ENCODE peak calls at places on chromosome 3, in ten cellular contexts. One of them, this sample, is unnamed.
A peak's percentile ranks its signal among the peaks of the same experiment; 100 is the strongest.

GRCh38 chr3:13009946-13010315 is 63.3 kb downstream of the IQSEC1 start:
- DNase-seq in breast epithelium: no peak
- DNase-seq in OCI-LY7: no peak
- DNase-seq in heart right ventricle: no peak
- DNase-seq in mammary epithelial cell: no peak
- DNase-seq in adrenal gland: no peak
- DNase-seq in suprapubic skin: no peak
- DNase-seq in body of pancreas: no peak
- DNase-seq in left ventricle myocardium inferior: no peak
- DNase-seq in tibial artery: no peak
- DNase-seq in this sample: no peak

GRCh38 chr3:125556314-125556713 is 36.3 kb upstream of the SNX4 start:
- DNase-seq in breast epithelium: no peak
- DNase-seq in suprapubic skin: no peak
- DNase-seq in heart right ventricle: no peak
- DNase-seq in left ventricle myocardium inferior: no peak
- DNase-seq in OCI-LY7: no peak
- DNase-seq in mammary epithelial cell: no peak
- DNase-seq in adrenal gland: no peak
- DNase-seq in body of pancreas: no peak
- DNase-seq in tibial artery: no peak
- DNase-seq in this sample: no peak

GRCh38 chr3:97981886-97982285 is 9.7 kb upstream of the RIOX2 start:
- DNase-seq in breast epithelium: no peak
- DNase-seq in suprapubic skin: no peak
- DNase-seq in body of pancreas: no peak
- DNase-seq in OCI-LY7: no peak
- DNase-seq in left ventricle myocardium inferior: no peak
- DNase-seq in adrenal gland: no peak
- DNase-seq in mammary epithelial cell: no peak
- DNase-seq in tibial artery: no peak
- DNase-seq in heart right ventricle: no peak
- DNase-seq in this sample: no peak

GRCh38 chr3:196013587-196014487 is 68.1 kb downstream of the TFRC start:
- DNase-seq in adrenal gland: no peak
- DNase-seq in mammary epithelial cell: no peak
- DNase-seq in tibial artery: no peak
- DNase-seq in breast epithelium: no peak
- DNase-seq in body of pancreas: no peak
- DNase-seq in left ventricle myocardium inferior: no peak
- DNase-seq in heart right ventricle: no peak
- DNase-seq in OCI-LY7: no peak
- DNase-seq in suprapubic skin: no peak
- DNase-seq in this sample: no peak

GRCh38 chr3:126528800-126529541 is 5.0 kb downstream of the CHST13 start:
- DNase-seq in body of pancreas: peak; percentile 57
- DNase-seq in heart right ventricle: peak; percentile 56
- DNase-seq in OCI-LY7: no peak
- DNase-seq in mammary epithelial cell: no peak
- DNase-seq in left ventricle myocardium inferior: peak; percentile 37
- DNase-seq in suprapubic skin: no peak
- DNase-seq in tibial artery: no peak
- DNase-seq in breast epithelium: no peak
- DNase-seq in adrenal gland: peak; percentile 72
- DNase-seq in this sample: no peak

GRCh38 chr3:44065741-44066140 is 175.9 kb upstream of the TOPAZ1 start:
- DNase-seq in tibial artery: no peak
- DNase-seq in left ventricle myocardium inferior: no peak
- DNase-seq in mammary epithelial cell: no peak
- DNase-seq in suprapubic skin: no peak
- DNase-seq in breast epithelium: no peak
- DNase-seq in heart right ventricle: no peak
- DNase-seq in adrenal gland: no peak
- DNase-seq in body of pancreas: no peak
- DNase-seq in OCI-LY7: no peak
- DNase-seq in this sample: no peak

GRCh38 chr3:133463441-133463860 is 63.6 kb downstream of the BFSP2 start:
- DNase-seq in suprapubic skin: no peak
- DNase-seq in left ventricle myocardium inferior: no peak
- DNase-seq in OCI-LY7: peak; percentile 65
- DNase-seq in heart right ventricle: no peak
- DNase-seq in breast epithelium: no peak
- DNase-seq in body of pancreas: no peak
- DNase-seq in tibial artery: no peak
- DNase-seq in mammary epithelial cell: no peak
- DNase-seq in adrenal gland: no peak
- DNase-seq in this sample: no peak

GRCh38 chr3:149197669-149198068 is 24.0 kb downstream of the CP start:
- DNase-seq in body of pancreas: no peak
- DNase-seq in OCI-LY7: no peak
- DNase-seq in left ventricle myocardium inferior: no peak
- DNase-seq in breast epithelium: no peak
- DNase-seq in adrenal gland: no peak
- DNase-seq in tibial artery: no peak
- DNase-seq in suprapubic skin: no peak
- DNase-seq in mammary epithelial cell: no peak
- DNase-seq in heart right ventricle: no peak
- DNase-seq in this sample: no peak

GRCh38 chr3:127158614-127159221 is 34.2 kb upstream of the PRR23E start:
- DNase-seq in breast epithelium: peak; percentile 41
- DNase-seq in OCI-LY7: no peak
- DNase-seq in tibial artery: no peak
- DNase-seq in left ventricle myocardium inferior: no peak
- DNase-seq in suprapubic skin: no peak
- DNase-seq in adrenal gland: no peak
- DNase-seq in body of pancreas: no peak
- DNase-seq in heart right ventricle: no peak
- DNase-seq in mammary epithelial cell: peak; percentile 2
- DNase-seq in this sample: no peak

GRCh38 chr3:71989165-71989564 is 204.2 kb upstream of the PROK2 start:
- DNase-seq in breast epithelium: no peak
- DNase-seq in left ventricle myocardium inferior: no peak
- DNase-seq in adrenal gland: no peak
- DNase-seq in heart right ventricle: no peak
- DNase-seq in body of pancreas: no peak
- DNase-seq in mammary epithelial cell: peak; percentile 40
- DNase-seq in OCI-LY7: no peak
- DNase-seq in suprapubic skin: no peak
- DNase-seq in tibial artery: no peak
- DNase-seq in this sample: no peak

GRCh38 chr3:123914829-123915228 is 30.7 kb upstream of the MYLK start:
- DNase-seq in breast epithelium: no peak
- DNase-seq in left ventricle myocardium inferior: no peak
- DNase-seq in OCI-LY7: no peak
- DNase-seq in body of pancreas: no peak
- DNase-seq in adrenal gland: no peak
- DNase-seq in tibial artery: no peak
- DNase-seq in suprapubic skin: no peak
- DNase-seq in heart right ventricle: no peak
- DNase-seq in mammary epithelial cell: no peak
- DNase-seq in this sample: no peak

GRCh38 chr3:193905993-193906396 is 230.0 kb upstream of the HES1 start:
- DNase-seq in suprapubic skin: no peak
- DNase-seq in breast epithelium: no peak
- DNase-seq in body of pancreas: no peak
- DNase-seq in mammary epithelial cell: no peak
- DNase-seq in left ventricle myocardium inferior: peak; percentile 34
- DNase-seq in heart right ventricle: no peak
- DNase-seq in OCI-LY7: no peak
- DNase-seq in adrenal gland: peak; percentile 15
- DNase-seq in tibial artery: no peak
- DNase-seq in this sample: no peak

GRCh38 chr3:47964740-47965139 is 51.5 kb downstream of the MAP4 start:
- DNase-seq in body of pancreas: no peak
- DNase-seq in breast epithelium: no peak
- DNase-seq in adrenal gland: no peak
- DNase-seq in mammary epithelial cell: no peak
- DNase-seq in heart right ventricle: no peak
- DNase-seq in left ventricle myocardium inferior: no peak
- DNase-seq in tibial artery: no peak
- DNase-seq in OCI-LY7: no peak
- DNase-seq in suprapubic skin: no peak
- DNase-seq in this sample: no peak

GRCh38 chr3:47961036-47961435 is 55.2 kb downstream of the MAP4 start:
- DNase-seq in adrenal gland: no peak
- DNase-seq in breast epithelium: no peak
- DNase-seq in heart right ventricle: no peak
- DNase-seq in left ventricle myocardium inferior: no peak
- DNase-seq in mammary epithelial cell: no peak
- DNase-seq in body of pancreas: no peak
- DNase-seq in suprapubic skin: no peak
- DNase-seq in OCI-LY7: no peak
- DNase-seq in tibial artery: no peak
- DNase-seq in this sample: no peak

GRCh38 chr3:47961815-47962606 is 54.2 kb downstream of the MAP4 start:
- DNase-seq in breast epithelium: no peak
- DNase-seq in heart right ventricle: no peak
- DNase-seq in mammary epithelial cell: peak; percentile 80
- DNase-seq in OCI-LY7: peak; percentile 57
- DNase-seq in left ventricle myocardium inferior: no peak
- DNase-seq in body of pancreas: no peak
- DNase-seq in tibial artery: no peak
- DNase-seq in suprapubic skin: no peak
- DNase-seq in adrenal gland: peak; percentile 10
- DNase-seq in this sample: no peak
- TF ChIP-seq CTCF in breast epithelium: no peak
- TF ChIP-seq CTCF in heart right ventricle: no peak
- TF ChIP-seq CTCF in mammary epithelial cell: no peak
- TF ChIP-seq CTCF in OCI-LY7: no peak
- TF ChIP-seq CTCF in left ventricle myocardium inferior: no peak
- TF ChIP-seq CTCF in body of pancreas: no peak
- TF ChIP-seq CTCF in tibial artery: no peak
- TF ChIP-seq CTCF in suprapubic skin: no peak
- TF ChIP-seq CTCF in adrenal gland: no peak
- TF ChIP-seq CTCF in this sample: no peak

GRCh38 chr3:119795849-119796248 is 13.9 kb downstream of the NR1I2 start:
- DNase-seq in adrenal gland: no peak
- DNase-seq in body of pancreas: no peak
- DNase-seq in heart right ventricle: no peak
- DNase-seq in mammary epithelial cell: no peak
- DNase-seq in breast epithelium: no peak
- DNase-seq in left ventricle myocardium inferior: no peak
- DNase-seq in suprapubic skin: no peak
- DNase-seq in tibial artery: no peak
- DNase-seq in OCI-LY7: no peak
- DNase-seq in this sample: no peak
- H3K9me3 ChIP-seq in adrenal gland: no peaks in the 10 kb centered on the region
- H3K9me3 ChIP-seq in body of pancreas: no peaks in the 10 kb centered on the region
- H3K9me3 ChIP-seq in heart right ventricle: no peaks in the 10 kb centered on the region
- H3K9me3 ChIP-seq in mammary epithelial cell: no peaks in the 10 kb centered on the region
- H3K9me3 ChIP-seq in breast epithelium: no peaks in the 10 kb centered on the region
- H3K9me3 ChIP-seq in left ventricle myocardium inferior: no peaks in the 10 kb centered on the region
- H3K9me3 ChIP-seq in suprapubic skin: no peaks in the 10 kb centered on the region
- H3K9me3 ChIP-seq in tibial artery: no peaks in the 10 kb centered on the region
- H3K9me3 ChIP-seq in OCI-LY7: no peaks in the 10 kb centered on the region
- H3K9me3 ChIP-seq in this sample: no peaks in the 10 kb centered on the region

DNA sequence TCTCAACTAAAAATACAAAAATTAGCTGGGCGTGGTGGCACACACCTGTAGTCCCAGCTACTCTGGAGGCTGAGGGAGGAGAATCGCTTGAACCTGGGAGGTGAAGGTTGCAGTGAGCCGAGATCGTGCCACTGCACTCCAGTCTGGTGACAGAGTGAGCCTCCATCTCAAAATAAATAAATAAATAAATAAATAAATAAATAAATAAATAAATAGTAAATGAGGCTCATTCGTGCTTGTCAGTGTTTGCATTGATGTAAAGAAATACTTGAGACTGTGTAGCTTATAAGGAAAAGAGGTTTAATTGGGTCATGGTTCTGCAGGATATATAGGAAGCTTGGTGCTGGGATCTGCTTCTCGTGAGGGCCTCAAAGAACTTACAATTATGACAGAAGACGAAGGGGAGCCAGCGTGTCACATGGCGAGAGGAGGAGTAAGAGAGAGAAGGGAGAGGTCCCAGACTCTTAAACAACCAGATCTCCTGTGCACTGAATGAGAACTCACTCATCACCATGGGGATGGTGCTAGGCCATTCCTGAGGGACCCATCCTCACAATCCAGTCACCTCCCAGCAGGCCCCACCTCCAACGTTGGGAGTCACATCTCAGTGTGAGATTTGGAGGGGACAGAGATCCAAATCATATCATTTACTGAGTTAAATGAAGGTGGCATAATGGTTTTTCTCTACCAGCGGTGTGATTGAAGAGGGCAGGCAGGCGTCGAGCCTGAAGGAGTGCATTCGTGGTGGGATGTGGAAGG is 104.5 kb downstream of the FNDC3B start:
- DNase-seq in body of pancreas: no peak
- DNase-seq in breast epithelium: no peak
- DNase-seq in OCI-LY7: no peak
- DNase-seq in mammary epithelial cell: no peak
- DNase-seq in suprapubic skin: no peak
- DNase-seq in heart right ventricle: no peak
- DNase-seq in adrenal gland: no peak
- DNase-seq in left ventricle myocardium inferior: no peak
- DNase-seq in tibial artery: no peak
- DNase-seq in this sample: no peak
- H3K4me1 ChIP-seq in body of pancreas: peaks cover 50% of the 10 kb centered on the region
- H3K4me1 ChIP-seq in breast epithelium: no peaks in the 10 kb centered on the region
- H3K4me1 ChIP-seq in OCI-LY7: peaks cover 52% of the 10 kb centered on the region
- H3K4me1 ChIP-seq in mammary epithelial cell: peaks cover 53% of the 10 kb centered on the region
- H3K4me1 ChIP-seq in suprapubic skin: peaks cover 37% of the 10 kb centered on the region
- H3K4me1 ChIP-seq in heart right ventricle: peaks cover 47% of the 10 kb centered on the region
- H3K4me1 ChIP-seq in adrenal gland: peaks cover 47% of the 10 kb centered on the region
- H3K4me1 ChIP-seq in left ventricle myocardium inferior: peaks cover 77% of the 10 kb centered on the region
- H3K4me1 ChIP-seq in tibial artery: peaks cover 52% of the 10 kb centered on the region
- H3K4me1 ChIP-seq in this sample: peaks cover 59% of the 10 kb centered on the region

GRCh38 chr3:101674518-101674917 is 2.4 kb downstream of the ZBTB11 start:
- DNase-seq in OCI-LY7: no peak
- DNase-seq in mammary epithelial cell: no peak
- DNase-seq in body of pancreas: no peak
- DNase-seq in tibial artery: no peak
- DNase-seq in heart right ventricle: no peak
- DNase-seq in breast epithelium: no peak
- DNase-seq in adrenal gland: no peak
- DNase-seq in left ventricle myocardium inferior: no peak
- DNase-seq in suprapubic skin: no peak
- DNase-seq in this sample: no peak

GRCh38 chr3:101676219-101676764 is 640 bp downstream of the ZBTB11 start:
- DNase-seq in suprapubic skin: peak; percentile 96
- DNase-seq in body of pancreas: peak; percentile 92
- DNase-seq in heart right ventricle: peak; percentile 94
- DNase-seq in left ventricle myocardium inferior: peak; percentile 95
- DNase-seq in breast epithelium: peak; percentile 89
- DNase-seq in OCI-LY7: peak; percentile 97
- DNase-seq in adrenal gland: peak; percentile 96
- DNase-seq in mammary epithelial cell: peak; percentile 97
- DNase-seq in tibial artery: peak; percentile 91
- DNase-seq in this sample: peak; percentile 96

GRCh38 chr3:101675709-101676218 is 1.2 kb downstream of the ZBTB11 start:
- DNase-seq in OCI-LY7: peak; percentile 19
- DNase-seq in breast epithelium: no peak
- DNase-seq in body of pancreas: peak; percentile 55
- DNase-seq in tibial artery: peak; percentile 51
- DNase-seq in adrenal gland: peak; percentile 59
- DNase-seq in left ventricle myocardium inferior: no peak
- DNase-seq in suprapubic skin: no peak
- DNase-seq in mammary epithelial cell: peak; percentile 8
- DNase-seq in heart right ventricle: peak; percentile 45
- DNase-seq in this sample: no peak

GRCh38 chr3:101677436-101678286 is 729 bp upstream of the ZBTB11 start:
- DNase-seq in left ventricle myocardium inferior: no peak
- DNase-seq in breast epithelium: no peak
- DNase-seq in heart right ventricle: no peak
- DNase-seq in body of pancreas: peak; percentile 35
- DNase-seq in adrenal gland: peak; percentile 21
- DNase-seq in OCI-LY7: peak; percentile 39
- DNase-seq in suprapubic skin: no peak
- DNase-seq in mammary epithelial cell: no peak
- DNase-seq in tibial artery: no peak
- DNase-seq in this sample: peak; percentile 55

GRCh38 chr3:101676765-101677435 is at the start of gene ZBTB11:
- DNase-seq in breast epithelium: peak; percentile 100
- DNase-seq in OCI-LY7: peak; percentile 99
- DNase-seq in suprapubic skin: peak; percentile 100
- DNase-seq in left ventricle myocardium inferior: peak; percentile 100
- DNase-seq in body of pancreas: peak; percentile 100
- DNase-seq in tibial artery: peak; percentile 99
- DNase-seq in adrenal gland: peak; percentile 100
- DNase-seq in heart right ventricle: peak; percentile 100
- DNase-seq in mammary epithelial cell: peak; percentile 99
- DNase-seq in this sample: peak; percentile 98
- TF ChIP-seq CTCF in breast epithelium: peak; percentile 58
- TF ChIP-seq CTCF in OCI-LY7: peak; percentile 64
- TF ChIP-seq CTCF in suprapubic skin: peak; percentile 48
- TF ChIP-seq CTCF in left ventricle myocardium inferior: peak; percentile 54
- TF ChIP-seq CTCF in body of pancreas: peak; percentile 21
- TF ChIP-seq CTCF in tibial artery: peak; percentile 65
- TF ChIP-seq CTCF in adrenal gland: peak; percentile 12
- TF ChIP-seq CTCF in heart right ventricle: peak; percentile 58
- TF ChIP-seq CTCF in mammary epithelial cell: peak; percentile 64
- TF ChIP-seq CTCF in this sample: peak; percentile 76